ENCODE peak calls at places on chromosomes 6 and 20, in six cellular contexts. F, R, J, X, C and V are unnamed samples. For H4K20me1 and H3F3A, the result is how much of the 10 kb centered on the place peaks cover.

GRCh38 chr20:64053841-64054661 is 4.6 kb upstream of the SOX18 start:
- DNase-seq in F (no peak), R (peak), J (no peak), X (peak), C (peak), V (no peak)

GRCh38 chr20:20568604-20569205 is 143.7 kb downstream of the RALGAPA2 start:
- DNase-seq in F (peak), R (peak), J (peak), X (peak), C (peak), V (peak)

GRCh38 chr20:31684153-31685003 is 38.3 kb downstream of the BCL2L1 start:
- DNase-seq in F (no peak), R (no peak), J (no peak), X (no peak), C (peak), V (peak)

GRCh38 chr6:6975395-6976111 is 132.2 kb upstream of the RREB1 start:
- DNase-seq in F (no peak), R (no peak), J (no peak), X (no peak), C (no peak), V (no peak)

GRCh38 chr6:165571721-165572132 is 91.3 kb downstream of the PDE10A start:
- DNase-seq in F (no peak), R (no peak), J (no peak), X (no peak), C (no peak), V (no peak)

GRCh38 chr6:168372871-168373270 is 53.3 kb upstream of the DACT2 start:
- DNase-seq in F (no peak), R (no peak), J (no peak), X (no peak), C (no peak), V (no peak)

GRCh38 chr6:34333858-34334257 is 58.6 kb downstream of the NUDT3 start:
- DNase-seq in F (no peak), R (no peak), J (no peak), X (no peak), C (no peak), V (no peak)

GRCh38 chr6:29671026-29671425 is 9.9 kb downstream of the ZFP57 start:
- DNase-seq in F (no peak), R (no peak), J (no peak), X (no peak), C (no peak), V (no peak)

GRCh38 chr20:44610313-44610965 is 28.1 kb downstream of the PKIG start:
- DNase-seq in F (no peak), R (no peak), J (no peak), X (no peak), C (no peak), V (peak)

GRCh38 chr6:14950103-14950969 is 295.5 kb upstream of the JARID2 start:
- DNase-seq in F (no peak), R (no peak), J (no peak), X (no peak), C (no peak), V (no peak)

GRCh38 chr6:125273965-125274364 is 27.8 kb downstream of the HDDC2 start:
- DNase-seq in F (peak), R (no peak), J (peak), X (no peak), C (peak), V (no peak)

GRCh38 chr6:136922680-136922996 is 537 bp downstream of the SLC35D3 start:
- DNase-seq in F (no peak), R (no peak), J (no peak), X (no peak), C (no peak), V (no peak)

GRCh38 chr20:10462516-10462915 is 27.4 kb downstream of the SLX4IP start:
- DNase-seq in F (no peak), R (no peak), J (no peak), X (no peak), C (no peak), V (no peak)

GRCh38 chr6:109794201-109794926 is 103.3 kb downstream of the FIG4 start:
- DNase-seq in F (peak), R (no peak), J (peak), X (peak), C (peak), V (no peak)

GRCh38 chr6:39072830-39073229 is 24.2 kb downstream of the GLP1R start:
- DNase-seq in F (no peak), R (no peak), J (no peak), X (no peak), C (no peak), V (no peak)

GRCh38 chr6:86961432-86962200 is 24.3 kb downstream of the HTR1E start:
- DNase-seq in F (no peak), R (no peak), J (peak), X (no peak), C (no peak), V (no peak)

GRCh38 chr6:107965746-107966145 is 7.7 kb upstream of the SEC63 start:
- DNase-seq in F (no peak), R (no peak), J (peak), X (no peak), C (peak), V (no peak)

GRCh38 chr6:101582786-101583185 is 189.3 kb downstream of the GRIK2 start:
- DNase-seq in F (no peak), R (no peak), J (no peak), X (no peak), C (no peak), V (no peak)

GRCh38 chr6:98827295-98828159 is 6.8 kb upstream of the POU3F2 start:
- DNase-seq in F (no peak), R (peak), J (peak), X (peak), C (no peak), V (no peak)

GRCh38 chr6:73898599-73898998 is 202.6 kb downstream of the CD109 start:
- DNase-seq in F (no peak), R (peak), J (peak), X (peak), C (peak), V (no peak)

GRCh38 chr20:14896569-14896968 is 559.2 kb upstream of the FLRT3 start:
- DNase-seq in F (no peak), R (no peak), J (no peak), X (no peak), C (no peak), V (no peak)

GRCh38 chr6:36683145-36683655 is 4.7 kb downstream of the CDKN1A start:
- DNase-seq in F (no peak), R (no peak), J (no peak), X (no peak), C (peak), V (no peak)

GRCh38 chr6:38943964-38944363 is 104.6 kb upstream of the GLP1R start:
- DNase-seq in F (no peak), R (peak), J (no peak), X (peak), C (peak), V (no peak)

GRCh38 chr20:13739726-13740649 is 44.7 kb downstream of the ESF1 start:
- DNase-seq in F (no peak), R (no peak), J (no peak), X (no peak), C (no peak), V (no peak)

GRCh38 chr20:15930324-15931305 is 642.6 kb downstream of the KIF16B start:
- DNase-seq in F (peak), R (peak), J (peak), X (peak), C (peak), V (no peak)

GRCh38 chr20:21251278-21251677 is 51.9 kb upstream of the XRN2 start:
- DNase-seq in F (no peak), R (no peak), J (no peak), X (no peak), C (peak), V (no peak)

GRCh38 chr6:149458196-149458595 is 26.6 kb downstream of the ZC3H12D start:
- DNase-seq in F (no peak), R (no peak), J (peak), X (no peak), C (no peak), V (no peak)

GRCh38 chr6:143962644-143962929 is 45.5 kb downstream of the PLAGL1 start:
- DNase-seq in F (no peak), R (peak), J (peak), X (peak), C (no peak), V (no peak)

GRCh38 chr20:45323731-45324130 is 15.6 kb upstream of the MATN4 start:
- DNase-seq in F (no peak), R (no peak), J (peak), X (no peak), C (peak), V (no peak)

GRCh38 chr20:4158466-4159050 is 143.2 kb upstream of the RNF24 start:
- DNase-seq in F (no peak), R (no peak), J (peak), X (no peak), C (peak), V (no peak)

GRCh38 chr20:57531986-57532566 is 7.1 kb upstream of the CTCFL start:
- DNase-seq in F (no peak), R (no peak), J (no peak), X (no peak), C (no peak), V (no peak)

GRCh38 chr6:104326173-104327001 is 533.3 kb downstream of the HACE1 start:
- DNase-seq in F (peak), R (peak), J (peak), X (no peak), C (peak), V (no peak)

GRCh38 chr6:27334141-27334540 is 22.1 kb upstream of the POM121L2 start:
- DNase-seq in F (no peak), R (no peak), J (no peak), X (no peak), C (no peak), V (no peak)

GRCh38 chr20:8036771-8037170 is 17.2 kb upstream of the TMX4 start:
- DNase-seq in F (no peak), R (no peak), J (no peak), X (no peak), C (no peak), V (peak)

GRCh38 chr6:161257778-161258457 is 15.9 kb downstream of the AGPAT4 start:
- DNase-seq in F (no peak), R (no peak), J (peak), X (no peak), C (peak), V (no peak)

GRCh38 chr20:11012975-11013374 is 339.2 kb upstream of the JAG1 start:
- DNase-seq in F (no peak), R (no peak), J (peak), X (no peak), C (no peak), V (no peak)

GRCh38 chr6:162258647-162259046 is 468.9 kb downstream of the PRKN start:
- DNase-seq in F (no peak), R (no peak), J (no peak), X (no peak), C (no peak), V (no peak)

GRCh38 chr6:146871613-146872465 is 273.1 kb downstream of the ADGB start:
- DNase-seq in F (no peak), R (no peak), J (peak), X (no peak), C (no peak), V (no peak)

GRCh38 chr6:158131926-158132325 is 36.1 kb downstream of the SERAC1 start:
- DNase-seq in F (no peak), R (peak), J (peak), X (peak), C (peak), V (peak)

DNA sequence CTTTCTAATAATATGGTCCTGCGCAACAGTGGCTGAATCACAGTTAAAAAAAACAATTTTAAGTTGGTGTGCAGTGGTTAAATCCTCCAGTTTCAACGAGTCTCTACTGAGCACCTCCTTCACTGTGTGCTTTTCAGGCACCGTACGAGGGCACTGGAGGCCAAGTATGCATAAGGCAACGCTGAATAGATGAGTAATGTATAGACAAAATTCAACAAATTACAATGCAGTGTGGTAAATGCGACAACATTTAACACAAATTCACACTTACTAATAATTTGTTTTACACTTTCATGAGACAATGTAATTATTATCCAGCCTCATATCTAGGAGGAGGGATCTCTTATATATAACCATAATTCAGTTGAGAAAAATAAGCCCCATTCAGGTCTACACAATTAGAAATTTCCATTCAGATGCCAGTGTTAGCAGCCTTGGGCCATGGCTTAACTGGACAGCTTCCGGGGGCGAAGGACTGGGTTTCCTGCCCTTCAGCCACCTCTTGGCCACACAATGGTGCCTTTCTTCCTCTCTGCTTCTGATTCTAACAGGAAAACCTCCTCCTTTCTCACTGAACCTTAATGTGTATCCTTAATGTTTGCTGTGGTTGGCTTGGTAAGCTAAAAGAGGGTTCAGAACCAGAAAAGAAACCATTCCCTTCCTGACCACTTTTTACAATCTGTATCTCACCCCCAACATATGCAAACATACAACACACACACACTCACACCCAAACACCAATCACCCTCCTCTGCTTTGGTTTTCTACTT is 51.9 kb downstream of the B4GALT5 start:
- DNase-seq in F (no peak), R (no peak), J (no peak), X (no peak), C (no peak), V (no peak)
- H4K20me1 ChIP-seq in F (half or more), R (half or more), J (under half), X (half or more), C (under half), V (under half)

DNA sequence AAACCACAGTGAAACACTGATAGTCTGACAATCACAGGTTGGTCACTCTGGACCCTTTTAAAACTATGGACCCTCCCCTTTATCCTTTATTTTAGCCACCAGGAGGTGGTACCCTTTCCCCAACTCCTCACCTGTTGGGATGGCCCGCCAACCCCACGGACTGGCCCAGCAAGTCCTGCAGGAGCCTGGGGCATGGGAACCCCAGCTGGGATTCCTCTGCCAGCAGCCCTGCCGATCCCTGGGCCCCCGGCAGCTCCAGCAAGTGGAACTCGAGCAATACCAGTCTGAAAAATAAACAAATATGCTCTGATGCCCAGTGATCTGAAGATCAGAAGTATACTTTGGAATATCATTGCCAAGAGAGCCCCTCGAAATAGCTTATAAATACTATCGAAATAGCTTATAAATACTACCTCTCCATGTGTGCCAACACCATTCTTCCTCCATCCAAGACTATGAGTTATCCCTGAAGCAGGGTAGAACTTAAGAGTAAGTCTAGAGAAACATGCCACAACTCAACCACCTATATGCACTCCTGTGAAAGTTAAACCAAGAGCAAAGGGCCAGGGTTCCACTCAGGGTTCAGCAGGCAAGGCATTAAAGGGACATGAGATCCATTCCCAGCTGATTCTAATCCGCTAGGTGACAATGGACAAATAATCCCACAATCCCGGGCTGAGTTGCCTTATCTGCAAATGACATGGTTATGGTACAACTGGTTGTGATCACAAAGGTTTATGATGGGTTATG is 6.8 kb downstream of the SNRPB start:
- DNase-seq in F (no peak), R (no peak), J (no peak), X (no peak), C (no peak), V (no peak)
- H3F3A ChIP-seq in F (half or more), R (half or more), J (half or more), X (under half), C (under half), V (under half)

DNA sequence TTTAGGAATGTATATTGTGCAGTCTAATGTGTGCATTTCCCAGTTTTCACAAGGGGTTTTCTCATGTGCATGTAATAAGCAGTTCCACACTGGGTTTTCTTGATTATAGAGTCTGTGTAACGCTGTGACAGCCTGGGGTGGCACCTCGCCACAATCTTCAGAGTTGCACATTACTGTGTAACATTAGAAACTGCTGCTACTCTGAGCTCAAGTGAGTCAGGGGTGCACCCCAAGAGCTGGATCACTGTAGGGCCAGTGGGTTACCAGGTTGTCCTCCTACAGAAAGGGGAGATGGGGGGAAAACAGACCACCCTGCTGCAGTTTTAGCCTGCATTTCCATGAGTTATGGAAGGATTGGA is 96.9 kb downstream of the RPP40 start:
- DNase-seq in F (no peak), R (no peak), J (peak), X (no peak), C (no peak), V (no peak)
- H3K4me2 ChIP-seq in F (no peak), R (no peak), J (peak), X (no peak), C (no peak), V (peak)

GRCh38 chr20:41155267-41155666 is 17.9 kb downstream of the PLCG1 start:
- DNase-seq in F (no peak), R (no peak), J (no peak), X (no peak), C (no peak), V (no peak)
- H4K20me1 ChIP-seq in F (under half), R (half or more), J (under half), X (half or more), C (under half), V (under half)

GRCh38 chr6:159343709-159344108 is 174.5 kb downstream of the FNDC1 start:
- DNase-seq in F (no peak), R (no peak), J (no peak), X (no peak), C (no peak), V (no peak)

GRCh38 chr6:159342146-159342545 is 172.9 kb downstream of the FNDC1 start:
- DNase-seq in F (no peak), R (no peak), J (no peak), X (no peak), C (no peak), V (no peak)
- H3F3A ChIP-seq in F (under half), R (under half), J (under half), X (under half), C (under half), V (under half)

GRCh38 chr6:119449253-119450156 is 99.9 kb upstream of the MAN1A1 start:
- DNase-seq in F (no peak), R (no peak), J (no peak), X (no peak), C (no peak), V (no peak)
- H3K4me2 ChIP-seq in F (no peak), R (no peak), J (no peak), X (no peak), C (no peak), V (no peak)

GRCh38 chr20:38990728-38991127 is 28.6 kb downstream of the DHX35 start:
- DNase-seq in F (no peak), R (no peak), J (no peak), X (no peak), C (no peak), V (no peak)
- H4K20me1 ChIP-seq in F (under half), R (under half), J (under half), X (under half), C (under half), V (under half)

GRCh38 chr6:21883528-21883927 is 290.0 kb downstream of the SOX4 start:
- DNase-seq in F (no peak), R (no peak), J (no peak), X (no peak), C (no peak), V (no peak)

GRCh38 chr6:21882066-21882465 is 288.5 kb downstream of the SOX4 start:
- DNase-seq in F (no peak), R (no peak), J (no peak), X (no peak), C (no peak), V (no peak)

GRCh38 chr6:21885101-21885500 is 291.6 kb downstream of the SOX4 start:
- DNase-seq in F (no peak), R (no peak), J (peak), X (no peak), C (no peak), V (no peak)

GRCh38 chr6:21885532-21886089 is 292.1 kb downstream of the SOX4 start:
- DNase-seq in F (no peak), R (peak), J (peak), X (no peak), C (peak), V (no peak)

GRCh38 chr6:21883929-21884328 is 290.4 kb downstream of the SOX4 start:
- DNase-seq in F (no peak), R (no peak), J (no peak), X (no peak), C (no peak), V (no peak)
- H3F3A ChIP-seq in F (under half), R (under half), J (under half), X (under half), C (under half), V (under half)